ENCODE peak calls at places on chromosomes 6 and 20, in six cellular contexts. C is pancreas, N is tibial artery, D is body of pancreas, E is heart right ventricle, J is uterus. X is an unnamed sample. For H3K4me1, the result is how much of the 10 kb centered on the place peaks cover.

GRCh38 chr6:108113557-108114519 is 39.3 kb upstream of the OSTM1 start:
- DNase-seq in E (no peak), D (peak), J (peak), N (no peak), C (no peak), X (no peak)

GRCh38 chr6:144170044-144170443 is 19.7 kb downstream of the STX11 start:
- DNase-seq in E (no peak), C (no peak), N (no peak), D (no peak), J (no peak), X (no peak)

GRCh38 chr6:12637960-12638641 is 78.5 kb upstream of the PHACTR1 start:
- DNase-seq in J (peak), N (no peak), E (peak), D (peak), C (peak), X (no peak)

GRCh38 chr6:39197521-39198500 is 31.5 kb downstream of the KCNK5 start:
- DNase-seq in N (no peak), E (no peak), J (no peak), C (no peak), D (no peak), X (no peak)

GRCh38 chr6:110728501-110728900 is 86.8 kb downstream of the CDK19 start:
- DNase-seq in E (no peak), D (no peak), N (no peak), J (no peak), C (no peak), X (no peak)

GRCh38 chr6:30727920-30728605 is 7.9 kb downstream of the TUBB start:
- DNase-seq in D (no peak), E (no peak), J (no peak), N (no peak), C (no peak), X (no peak)

GRCh38 chr6:79536615-79536968 is 638 bp downstream of the LCA5 start:
- DNase-seq in N (peak), E (no peak), C (no peak), D (no peak), J (peak), X (no peak)

GRCh38 chr6:109255946-109256628 is 126.2 kb downstream of the CD164 start:
- DNase-seq in N (no peak), C (no peak), J (no peak), E (no peak), D (peak), X (no peak)

GRCh38 chr20:11850901-11851300 is 66.8 kb upstream of the BTBD3 start:
- DNase-seq in C (no peak), J (no peak), E (no peak), N (no peak), D (no peak), X (no peak)

GRCh38 chr6:80280258-80281010 is 174.0 kb downstream of the BCKDHB start:
- DNase-seq in D (no peak), J (no peak), E (no peak), C (no peak), N (no peak), X (no peak)

GRCh38 chr6:36444470-36444869 is 1.7 kb downstream of the KCTD20 start:
- DNase-seq in E (no peak), N (no peak), D (no peak), C (no peak), J (no peak), X (no peak)

DNA sequence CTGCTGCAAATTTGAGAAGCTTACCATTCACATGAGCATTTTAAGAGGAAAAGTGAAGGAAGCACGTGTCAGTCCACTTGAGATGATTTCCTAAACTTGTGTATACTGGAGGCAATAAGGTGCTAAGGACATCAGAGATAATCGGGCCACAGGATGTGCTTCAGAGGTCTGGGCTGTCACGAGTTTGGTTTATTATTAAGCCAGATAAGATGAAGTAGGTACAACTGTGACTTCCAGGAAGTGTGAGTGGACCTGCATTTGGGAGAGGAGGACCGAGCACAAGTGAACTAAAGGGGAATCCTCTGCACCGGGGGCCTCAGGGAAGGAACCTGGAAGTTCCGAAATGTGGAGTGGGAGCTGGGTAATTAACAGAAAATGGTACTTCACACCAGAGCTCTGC is 1.4 kb downstream of the SAMD5 start:
- DNase-seq in D (no peak), C (no peak), J (no peak), N (no peak), E (no peak), X (no peak)
- H3K4me3 ChIP-seq in D (no peak), C (no peak), J (peak), N (peak), E (no peak), X (no peak)

GRCh38 chr6:3229566-3230274 is 2.3 kb upstream of the TUBB2B start:
- DNase-seq in N (no peak), J (no peak), E (no peak), D (no peak), C (no peak), X (no peak)
- H3K4me1 ChIP-seq in N (half or more), J (under half), E (under half), D (half or more), C (under half), X (half or more)

GRCh38 chr6:133512410-133513016 is 271.4 kb downstream of the EYA4 start:
- DNase-seq in J (peak), C (peak), N (peak), E (peak), D (peak), X (no peak)
- H3K4me3 ChIP-seq in J (no peak), C (no peak), N (no peak), E (no peak), D (no peak), X (no peak)

GRCh38 chr6:158009935-158010585 is 28.4 kb downstream of the SYNJ2 start:
- DNase-seq in E (no peak), N (no peak), C (no peak), D (no peak), J (no peak), X (no peak)
- H3K4me1 ChIP-seq in E (under half), N (under half), C (under half), D (under half), J (under half), X (under half)

DNA sequence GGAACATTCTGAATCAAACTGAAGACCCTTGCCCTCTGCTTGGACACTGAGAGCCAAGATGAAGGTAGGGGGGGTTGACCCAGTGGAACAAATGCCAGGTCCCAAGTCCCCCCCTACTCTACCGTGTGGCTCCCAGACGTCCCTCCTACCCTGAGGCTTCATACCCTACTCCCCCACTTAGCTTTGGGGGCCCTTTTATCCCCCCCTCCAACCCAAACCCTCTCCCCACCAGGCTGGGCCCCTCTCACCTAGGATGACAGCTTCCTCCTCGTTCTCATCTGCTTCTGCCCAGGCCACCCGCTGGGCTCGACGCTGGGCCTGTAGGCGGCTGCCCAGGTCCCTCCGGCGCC is 1.5 kb downstream of the DDRGK1 start:
- DNase-seq in D (no peak), J (no peak), N (no peak), E (no peak), C (no peak), X (no peak)
- H3K4me3 ChIP-seq in D (peak), J (no peak), N (peak), E (peak), C (peak), X (peak)

GRCh38 chr20:50195524-50196120 is 5.0 kb downstream of the CEBPB start:
- DNase-seq in D (no peak), N (no peak), C (no peak), E (no peak), J (no peak), X (no peak)
- H3K4me1 ChIP-seq in D (under half), N (under half), C (under half), E (under half), J (under half), X (under half)

DNA sequence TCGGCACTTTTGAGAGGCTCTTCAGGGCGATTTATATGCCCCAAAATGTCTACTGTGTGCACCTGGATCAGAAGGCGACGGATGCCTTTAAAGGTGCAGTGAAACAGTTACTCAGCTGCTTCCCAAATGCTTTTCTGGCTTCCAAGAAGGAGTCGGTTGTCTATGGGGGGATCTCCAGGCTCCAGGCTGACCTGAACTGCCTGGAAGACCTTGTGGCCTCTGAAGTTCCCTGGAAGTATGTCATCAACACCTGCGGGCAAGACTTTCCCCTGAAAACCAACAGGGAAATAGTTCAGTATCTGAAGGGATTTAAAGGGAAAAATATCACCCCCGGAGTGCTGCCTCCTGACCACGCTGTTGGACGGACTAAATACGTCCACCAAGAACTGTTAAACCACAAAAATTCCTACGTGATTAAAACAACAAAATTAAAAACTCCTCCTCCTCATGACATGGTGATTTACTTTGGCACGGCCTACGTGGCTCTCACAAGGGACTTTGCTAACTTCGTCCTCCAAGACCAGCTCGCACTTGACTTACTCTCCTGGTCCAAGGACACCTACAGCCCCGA is 8.2 kb downstream of the GCNT2 start:
- DNase-seq in D (peak), C (peak), N (no peak), J (no peak), E (no peak), X (no peak)
- H3K4me3 ChIP-seq in D (peak), C (peak), N (peak), J (no peak), E (peak), X (peak)

GRCh38 chr6:25297823-25298507 is 18.8 kb downstream of the CARMIL1 start:
- DNase-seq in J (no peak), N (no peak), E (no peak), C (no peak), D (no peak), X (no peak)
- H3K4me1 ChIP-seq in J (under half), N (half or more), E (under half), C (under half), D (under half), X (under half)

GRCh38 chr6:94349227-94349626 is 929.9 kb upstream of the EPHA7 start:
- DNase-seq in N (no peak), J (no peak), E (no peak), D (no peak), C (no peak), X (no peak)
- H3K4me3 ChIP-seq in N (no peak), J (no peak), E (no peak), D (no peak), C (no peak), X (no peak)

GRCh38 chr6:15320683-15321082 is 74.8 kb downstream of the JARID2 start:
- DNase-seq in D (no peak), C (no peak), E (no peak), J (no peak), N (no peak), X (no peak)
- H3K4me1 ChIP-seq in D (under half), C (under half), E (under half), J (under half), N (under half), X (under half)